ENCODE peak calls at places on chromosomes 12 and 14, in six cellular contexts. One of them, this sample, is unnamed.
A peak's percentile ranks its signal among the peaks of the same experiment; 100 is the strongest.

GRCh38 chr14:81384900-81385299 is 15.2 kb downstream of the STON2 start:
- DNase-seq in sigmoid colon: no peak
- DNase-seq in CD4-positive, alpha-beta memory T cell: no peak
- DNase-seq in DND-41: no peak
- DNase-seq in tibial nerve: no peak
- DNase-seq in mesendoderm: no peak
- DNase-seq in this sample: no peak

GRCh38 chr12:49287876-49288275 is 7.1 kb upstream of the PRPH start:
- DNase-seq in sigmoid colon: peak; percentile 53
- DNase-seq in CD4-positive, alpha-beta memory T cell: no peak
- DNase-seq in DND-41: no peak
- DNase-seq in tibial nerve: no peak
- DNase-seq in mesendoderm: no peak
- DNase-seq in this sample: no peak

GRCh38 chr14:34699873-34700621 is 14.3 kb downstream of the CFL2 start:
- DNase-seq in sigmoid colon: no peak
- DNase-seq in CD4-positive, alpha-beta memory T cell: no peak
- DNase-seq in DND-41: no peak
- DNase-seq in tibial nerve: no peak
- DNase-seq in mesendoderm: no peak
- DNase-seq in this sample: no peak

GRCh38 chr12:58583956-58584355 is 336.3 kb downstream of the LRIG3 start:
- DNase-seq in sigmoid colon: no peak
- DNase-seq in CD4-positive, alpha-beta memory T cell: no peak
- DNase-seq in DND-41: no peak
- DNase-seq in tibial nerve: no peak
- DNase-seq in mesendoderm: no peak
- DNase-seq in this sample: no peak

GRCh38 chr14:104276435-104276834 is 138.0 kb downstream of the KIF26A start:
- DNase-seq in sigmoid colon: no peak
- DNase-seq in CD4-positive, alpha-beta memory T cell: no peak
- DNase-seq in DND-41: no peak
- DNase-seq in tibial nerve: no peak
- DNase-seq in mesendoderm: no peak
- DNase-seq in this sample: no peak

GRCh38 chr12:55745361-55746146 is 2.6 kb downstream of the GDF11 start:
- DNase-seq in sigmoid colon: peak; percentile 71
- DNase-seq in CD4-positive, alpha-beta memory T cell: no peak
- DNase-seq in DND-41: no peak
- DNase-seq in tibial nerve: no peak
- DNase-seq in mesendoderm: peak; percentile 94
- DNase-seq in this sample: no peak

GRCh38 chr12:54048694-54049093 is 4.9 kb upstream of the HOXC4 start:
- DNase-seq in sigmoid colon: no peak
- DNase-seq in CD4-positive, alpha-beta memory T cell: no peak
- DNase-seq in DND-41: no peak
- DNase-seq in tibial nerve: no peak
- DNase-seq in mesendoderm: no peak
- DNase-seq in this sample: no peak

GRCh38 chr12:644818-645552 is 18.3 kb downstream of the NINJ2 start:
- DNase-seq in sigmoid colon: no peak
- DNase-seq in CD4-positive, alpha-beta memory T cell: no peak
- DNase-seq in DND-41: no peak
- DNase-seq in tibial nerve: no peak
- DNase-seq in mesendoderm: no peak
- DNase-seq in this sample: no peak

GRCh38 chr14:103593577-103593976 is 30.8 kb downstream of the COA8 start:
- DNase-seq in sigmoid colon: no peak
- DNase-seq in CD4-positive, alpha-beta memory T cell: no peak
- DNase-seq in DND-41: no peak
- DNase-seq in tibial nerve: no peak
- DNase-seq in mesendoderm: no peak
- DNase-seq in this sample: no peak

GRCh38 chr12:126182619-126183236 is 1117.5 kb downstream of the AACS start:
- DNase-seq in sigmoid colon: no peak
- DNase-seq in CD4-positive, alpha-beta memory T cell: no peak
- DNase-seq in DND-41: no peak
- DNase-seq in tibial nerve: peak; percentile 44
- DNase-seq in mesendoderm: no peak
- DNase-seq in this sample: no peak

GRCh38 chr12:49903700-49904423 is at the start of gene FAIM2:
- DNase-seq in sigmoid colon: peak; percentile 82
- DNase-seq in CD4-positive, alpha-beta memory T cell: peak; percentile 21
- DNase-seq in DND-41: peak; percentile 74
- DNase-seq in tibial nerve: peak; percentile 33
- DNase-seq in mesendoderm: no peak
- DNase-seq in this sample: peak; percentile 11

GRCh38 chr12:1690578-1691122 is at the start of gene ADIPOR2:
- DNase-seq in sigmoid colon: peak; percentile 98
- DNase-seq in CD4-positive, alpha-beta memory T cell: peak; percentile 94
- DNase-seq in DND-41: peak; percentile 96
- DNase-seq in tibial nerve: peak; percentile 88
- DNase-seq in mesendoderm: peak; percentile 99
- DNase-seq in this sample: peak; percentile 89

GRCh38 chr12:29102739-29103138 is 46.3 kb upstream of the FAR2 start:
- DNase-seq in sigmoid colon: no peak
- DNase-seq in CD4-positive, alpha-beta memory T cell: peak; percentile 21
- DNase-seq in DND-41: no peak
- DNase-seq in tibial nerve: no peak
- DNase-seq in mesendoderm: no peak
- DNase-seq in this sample: no peak

GRCh38 chr12:50419112-50419909 is 18.6 kb downstream of the LARP4 start:
- DNase-seq in sigmoid colon: no peak
- DNase-seq in CD4-positive, alpha-beta memory T cell: no peak
- DNase-seq in DND-41: no peak
- DNase-seq in tibial nerve: no peak
- DNase-seq in mesendoderm: peak; percentile 35
- DNase-seq in this sample: no peak

GRCh38 chr14:99971929-99972747 is 93.1 kb upstream of the EVL start:
- DNase-seq in sigmoid colon: no peak
- DNase-seq in CD4-positive, alpha-beta memory T cell: peak; percentile 10
- DNase-seq in DND-41: peak; percentile 52
- DNase-seq in tibial nerve: no peak
- DNase-seq in mesendoderm: no peak
- DNase-seq in this sample: no peak

GRCh38 chr12:47686645-47687240 is 19.1 kb downstream of the RPAP3 start:
- DNase-seq in sigmoid colon: no peak
- DNase-seq in CD4-positive, alpha-beta memory T cell: peak; percentile 27
- DNase-seq in DND-41: peak; percentile 30
- DNase-seq in tibial nerve: no peak
- DNase-seq in mesendoderm: peak; percentile 42
- DNase-seq in this sample: no peak

GRCh38 chr12:80216890-80217559 is 117.7 kb downstream of the OTOGL start:
- DNase-seq in sigmoid colon: no peak
- DNase-seq in CD4-positive, alpha-beta memory T cell: no peak
- DNase-seq in DND-41: no peak
- DNase-seq in tibial nerve: no peak
- DNase-seq in mesendoderm: peak; percentile 36
- DNase-seq in this sample: no peak

GRCh38 chr12:14417717-14418116 is 52.2 kb downstream of the ATF7IP start:
- DNase-seq in sigmoid colon: peak; percentile 77
- DNase-seq in CD4-positive, alpha-beta memory T cell: peak; percentile 70
- DNase-seq in DND-41: peak; percentile 54
- DNase-seq in tibial nerve: peak; percentile 28
- DNase-seq in mesendoderm: peak; percentile 97
- DNase-seq in this sample: peak; percentile 54

GRCh38 chr14:20516921-20517320 is 11.6 kb downstream of the RNASE10 start:
- DNase-seq in sigmoid colon: no peak
- DNase-seq in CD4-positive, alpha-beta memory T cell: no peak
- DNase-seq in DND-41: no peak
- DNase-seq in tibial nerve: no peak
- DNase-seq in mesendoderm: no peak
- DNase-seq in this sample: no peak

GRCh38 chr12:5040368-5040767 is 3.3 kb upstream of the KCNA5 start:
- DNase-seq in sigmoid colon: no peak
- DNase-seq in CD4-positive, alpha-beta memory T cell: no peak
- DNase-seq in DND-41: no peak
- DNase-seq in tibial nerve: no peak
- DNase-seq in mesendoderm: no peak
- DNase-seq in this sample: no peak

GRCh38 chr14:72291908-72292688 is 359.9 kb downstream of the RGS6 start:
- DNase-seq in sigmoid colon: no peak
- DNase-seq in CD4-positive, alpha-beta memory T cell: no peak
- DNase-seq in DND-41: peak; percentile 31
- DNase-seq in tibial nerve: peak; percentile 77
- DNase-seq in mesendoderm: peak; percentile 61
- DNase-seq in this sample: no peak

GRCh38 chr12:111580119-111580425 is 19.0 kb downstream of the ATXN2 start:
- DNase-seq in sigmoid colon: no peak
- DNase-seq in CD4-positive, alpha-beta memory T cell: no peak
- DNase-seq in DND-41: no peak
- DNase-seq in tibial nerve: no peak
- DNase-seq in mesendoderm: no peak
- DNase-seq in this sample: no peak

GRCh38 chr12:111581434-111582132 is 17.5 kb downstream of the ATXN2 start:
- DNase-seq in sigmoid colon: no peak
- DNase-seq in CD4-positive, alpha-beta memory T cell: no peak
- DNase-seq in DND-41: no peak
- DNase-seq in tibial nerve: no peak
- DNase-seq in mesendoderm: no peak
- DNase-seq in this sample: no peak

GRCh38 chr12:111578971-111579340 is 20.2 kb downstream of the ATXN2 start:
- DNase-seq in sigmoid colon: no peak
- DNase-seq in CD4-positive, alpha-beta memory T cell: no peak
- DNase-seq in DND-41: no peak
- DNase-seq in tibial nerve: no peak
- DNase-seq in mesendoderm: no peak
- DNase-seq in this sample: no peak

GRCh38 chr12:111580737-111581136 is 18.4 kb downstream of the ATXN2 start:
- DNase-seq in sigmoid colon: no peak
- DNase-seq in CD4-positive, alpha-beta memory T cell: no peak
- DNase-seq in DND-41: no peak
- DNase-seq in tibial nerve: no peak
- DNase-seq in mesendoderm: no peak
- DNase-seq in this sample: no peak

DNA sequence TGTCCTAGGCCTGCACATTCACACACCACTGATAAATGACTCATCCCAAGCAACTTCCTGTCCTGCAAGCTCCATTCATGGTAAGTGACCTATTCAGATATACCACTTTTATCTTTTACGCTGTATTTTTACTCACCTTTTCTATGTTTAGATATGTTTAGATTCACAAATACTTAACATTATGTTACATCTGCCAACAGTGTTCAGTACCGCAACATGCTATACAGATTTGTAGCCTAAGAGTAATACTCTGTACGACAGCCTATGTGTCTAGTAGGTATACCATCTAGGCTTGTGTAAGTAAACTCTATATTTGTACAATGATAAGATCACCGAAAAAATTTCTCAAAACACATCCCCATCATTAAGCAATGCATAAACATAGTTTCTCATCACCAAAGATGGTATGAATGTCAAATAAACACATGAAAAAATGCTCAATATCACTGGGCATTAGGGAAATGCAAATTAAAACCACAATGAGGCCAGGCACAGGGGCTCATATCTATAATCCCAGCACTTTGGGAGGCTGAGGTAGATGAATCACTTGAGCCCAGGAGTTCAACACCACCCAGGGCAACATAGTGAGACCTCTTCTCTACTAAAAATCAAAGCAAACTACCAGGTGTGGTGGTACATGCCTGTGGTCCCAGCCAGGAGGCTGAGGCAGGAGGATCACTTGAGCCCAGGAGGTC is 20.7 kb downstream of the ATXN2 start:
- DNase-seq in sigmoid colon: no peak
- DNase-seq in CD4-positive, alpha-beta memory T cell: no peak
- DNase-seq in DND-41: no peak
- DNase-seq in tibial nerve: no peak
- DNase-seq in mesendoderm: no peak
- DNase-seq in this sample: no peak
- H3K4me1 ChIP-seq in sigmoid colon: peaks cover 44% of the 10 kb centered on the region
- H3K4me1 ChIP-seq in CD4-positive, alpha-beta memory T cell: no peaks in the 10 kb centered on the region
- H3K4me1 ChIP-seq in DND-41: no peaks in the 10 kb centered on the region
- H3K4me1 ChIP-seq in tibial nerve: no peaks in the 10 kb centered on the region
- H3K4me1 ChIP-seq in mesendoderm: no peaks in the 10 kb centered on the region
- H3K4me1 ChIP-seq in this sample: no peaks in the 10 kb centered on the region

DNA sequence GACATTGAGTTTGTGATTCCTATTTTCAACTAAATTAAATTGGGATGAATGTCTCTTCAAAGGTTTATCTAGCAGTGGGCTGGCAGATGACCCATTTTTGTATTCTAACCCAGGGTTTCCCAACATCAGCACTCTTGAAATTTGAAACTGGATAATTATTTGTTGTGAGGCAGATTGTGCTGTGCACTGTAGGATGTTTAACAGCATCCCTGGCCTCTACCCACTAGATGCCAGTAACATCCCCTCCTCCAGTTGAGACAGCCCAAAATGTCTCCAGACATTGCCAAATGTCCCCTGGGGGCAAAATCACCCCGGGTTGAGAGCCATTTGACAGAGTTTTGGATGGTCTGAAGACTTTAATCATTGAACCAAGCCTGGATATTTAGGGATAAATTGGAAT is 11.1 kb downstream of the DAAM1 start:
- DNase-seq in sigmoid colon: no peak
- DNase-seq in CD4-positive, alpha-beta memory T cell: no peak
- DNase-seq in DND-41: no peak
- DNase-seq in tibial nerve: no peak
- DNase-seq in mesendoderm: no peak
- DNase-seq in this sample: no peak
- H3K27ac ChIP-seq in sigmoid colon: no peak overlapping the region
- H3K27ac ChIP-seq in CD4-positive, alpha-beta memory T cell: no peak overlapping the region
- H3K27ac ChIP-seq in DND-41: no peak overlapping the region
- H3K27ac ChIP-seq in tibial nerve: no peak overlapping the region
- H3K27ac ChIP-seq in mesendoderm: no peak overlapping the region
- H3K27ac ChIP-seq in this sample: no peak overlapping the region

DNA sequence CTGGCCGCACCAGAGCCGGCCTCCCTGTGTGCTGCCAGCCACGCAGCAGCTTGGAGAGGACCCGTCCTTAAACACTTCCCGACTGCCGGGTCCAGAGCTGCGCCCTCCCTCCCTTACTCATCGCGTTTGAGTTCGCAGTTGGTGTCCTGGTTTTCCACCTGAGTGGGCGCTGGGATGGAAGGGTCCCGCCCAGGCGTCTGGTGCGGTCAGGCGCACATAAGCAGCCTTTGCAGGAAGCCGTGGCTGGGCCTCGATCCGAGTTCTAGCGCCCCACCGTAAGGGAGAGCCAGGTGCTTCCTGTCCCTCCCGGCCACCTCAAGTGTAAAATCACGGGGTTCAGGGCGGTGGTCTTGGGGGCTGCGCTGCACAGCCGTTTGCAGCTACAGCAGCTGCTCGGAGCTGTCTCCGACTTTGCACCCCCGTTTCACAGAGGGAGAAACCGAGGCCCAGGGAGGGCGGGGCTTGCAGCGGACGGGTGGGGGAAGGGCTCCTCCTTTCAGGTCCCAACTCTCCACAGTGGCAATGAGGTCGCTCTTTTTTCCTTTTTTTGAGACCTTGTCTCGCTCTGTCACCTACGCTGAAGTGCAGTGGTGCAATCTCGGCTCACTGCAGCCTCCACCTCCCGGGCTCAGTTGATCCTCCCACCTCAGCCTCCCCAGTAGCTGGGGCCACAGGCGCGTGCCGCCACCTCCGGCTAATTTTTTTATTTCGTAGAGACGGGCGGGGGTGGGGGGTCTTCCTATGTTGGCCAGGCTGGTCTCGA is 51.3 kb downstream of the LRCOL1 start:
- DNase-seq in sigmoid colon: no peak
- DNase-seq in CD4-positive, alpha-beta memory T cell: no peak
- DNase-seq in DND-41: peak; percentile 41
- DNase-seq in tibial nerve: no peak
- DNase-seq in mesendoderm: no peak
- DNase-seq in this sample: no peak
- H3K4me3 ChIP-seq in sigmoid colon: peak overlapping the region; percentile 56
- H3K4me3 ChIP-seq in CD4-positive, alpha-beta memory T cell: peak overlapping the region; percentile 32
- H3K4me3 ChIP-seq in DND-41: peak overlapping the region; percentile 62
- H3K4me3 ChIP-seq in tibial nerve: peak overlapping the region; percentile 47
- H3K4me3 ChIP-seq in mesendoderm: no peak overlapping the region
- H3K4me3 ChIP-seq in this sample: peak overlapping the region; percentile 54

GRCh38 chr14:93049295-93049694 is 66.4 kb downstream of the ITPK1 start:
- DNase-seq in sigmoid colon: no peak
- DNase-seq in CD4-positive, alpha-beta memory T cell: no peak
- DNase-seq in DND-41: no peak
- DNase-seq in tibial nerve: no peak
- DNase-seq in mesendoderm: no peak
- DNase-seq in this sample: no peak
- H3K4me1 ChIP-seq in sigmoid colon: peaks cover 83% of the 10 kb centered on the region
- H3K4me1 ChIP-seq in CD4-positive, alpha-beta memory T cell: no peaks in the 10 kb centered on the region
- H3K4me1 ChIP-seq in DND-41: no peaks in the 10 kb centered on the region
- H3K4me1 ChIP-seq in tibial nerve: no peaks in the 10 kb centered on the region
- H3K4me1 ChIP-seq in mesendoderm: peaks cover 5% of the 10 kb centered on the region
- H3K4me1 ChIP-seq in this sample: no peaks in the 10 kb centered on the region